ENCODE peak calls at places on chromosomes 7 and 10, in seven cellular contexts. G is IMR-90; J is HepG2; A is CD8-positive, alpha-beta T cell; H is A549; Z is pancreas; F is kidney. W is an unnamed sample.

GRCh38 chr7:33743594-33743993 is 161.7 kb upstream of the BMPER start:
- DNase-seq in G (peak; percentile 98), J (no peak), A (no peak), H (no peak), Z (no peak), F (no peak), W (peak; percentile 95)

GRCh38 chr10:130901311-130902165 is 410.0 kb downstream of the TCERG1L start:
- DNase-seq in G (no peak), J (no peak), A (no peak), H (no peak), Z (no peak), F (no peak), W (no peak)

GRCh38 chr7:77464589-77464988 is 48.4 kb upstream of the GSAP start:
- DNase-seq in G (no peak), J (no peak), A (no peak), H (no peak), Z (no peak), F (no peak), W (no peak)

GRCh38 chr10:124353896-124354295 is 64.8 kb downstream of the OAT start:
- DNase-seq in G (no peak), J (no peak), A (no peak), H (no peak), Z (no peak), F (no peak), W (no peak)

GRCh38 chr10:15789793-15790525 is 70.2 kb upstream of the ITGA8 start:
- DNase-seq in G (peak; percentile 95), J (no peak), A (no peak), H (no peak), Z (no peak), F (no peak), W (no peak)

GRCh38 chr10:102648889-102649752 is 4.8 kb downstream of the TRIM8 start:
- DNase-seq in G (no peak), J (no peak), A (no peak), H (no peak), Z (no peak), F (peak; percentile 74), W (no peak)

GRCh38 chr10:98030991-98031431 is 590 bp upstream of the CRTAC1 start:
- DNase-seq in G (no peak), J (no peak), A (no peak), H (no peak), Z (no peak), F (peak; percentile 75), W (no peak)

GRCh38 chr10:112963835-112964234 is 13.8 kb downstream of the TCF7L2 start:
- DNase-seq in G (peak; percentile 40), J (no peak), A (no peak), H (no peak), Z (no peak), F (no peak), W (no peak)

GRCh38 chr10:71486465-71487114 is 89.9 kb downstream of the CDH23 start:
- DNase-seq in G (peak; percentile 2), J (peak; percentile 26), A (no peak), H (no peak), Z (no peak), F (no peak), W (peak; percentile 12)

GRCh38 chr10:29647483-29647882 is 12.7 kb upstream of the SVIL start:
- DNase-seq in G (no peak), J (no peak), A (no peak), H (no peak), Z (no peak), F (no peak), W (no peak)

GRCh38 chr7:15464762-15465144 is 97.1 kb downstream of the AGMO start:
- DNase-seq in G (no peak), J (no peak), A (no peak), H (no peak), Z (no peak), F (no peak), W (no peak)

GRCh38 chr7:143452495-143452894 is 9.2 kb downstream of the TAS2R60 start:
- DNase-seq in G (peak; percentile 51), J (no peak), A (no peak), H (no peak), Z (no peak), F (no peak), W (no peak)

GRCh38 chr7:18455644-18456043 is 39.9 kb upstream of the HDAC9 start:
- DNase-seq in G (no peak), J (no peak), A (no peak), H (no peak), Z (no peak), F (no peak), W (no peak)

GRCh38 chr10:8663131-8663530 is 608.6 kb downstream of the GATA3 start:
- DNase-seq in G (no peak), J (no peak), A (no peak), H (no peak), Z (no peak), F (no peak), W (no peak)

GRCh38 chr10:27635699-27636270 is 109.8 kb downstream of the MKX start:
- DNase-seq in G (no peak), J (no peak), A (no peak), H (no peak), Z (no peak), F (no peak), W (peak; percentile 6)

GRCh38 chr7:22860784-22861482 is 38.3 kb upstream of the TOMM7 start:
- DNase-seq in G (no peak), J (peak; percentile 13), A (no peak), H (peak; percentile 51), Z (no peak), F (no peak), W (peak; percentile 32)

GRCh38 chr10:37992083-37992482 is 15.6 kb upstream of the ZNF25 start:
- DNase-seq in G (no peak), J (no peak), A (no peak), H (no peak), Z (no peak), F (no peak), W (no peak)

GRCh38 chr7:149772821-149773425 is 465 bp downstream of the ZNF467 start:
- DNase-seq in G (no peak), J (no peak), A (no peak), H (no peak), Z (no peak), F (peak; percentile 85), W (no peak)

GRCh38 chr7:143299346-143299745 is 11.2 kb downstream of the CASP2 start:
- DNase-seq in G (peak; percentile 85), J (no peak), A (no peak), H (no peak), Z (no peak), F (no peak), W (no peak)

GRCh38 chr10:68095176-68095575 is 14.1 kb upstream of the MYPN start:
- DNase-seq in G (peak; percentile 78), J (no peak), A (no peak), H (no peak), Z (no peak), F (no peak), W (peak; percentile 74)

GRCh38 chr10:133163889-133164815 is 4.1 kb downstream of the KNDC1 start:
- DNase-seq in G (no peak), J (no peak), A (no peak), H (no peak), Z (peak; percentile 8), F (peak; percentile 82), W (no peak)

GRCh38 chr7:32204361-32205018 is 134.3 kb upstream of the PDE1C start:
- DNase-seq in G (peak; percentile 77), J (peak; percentile 65), A (no peak), H (peak; percentile 79), Z (peak; percentile 28), F (no peak), W (peak; percentile 67)

GRCh38 chr7:98366562-98366938 is 34.3 kb downstream of the BAIAP2L1 start:
- DNase-seq in G (no peak), J (no peak), A (no peak), H (no peak), Z (no peak), F (no peak), W (no peak)

GRCh38 chr10:92387289-92387940 is 96.4 kb downstream of the MARCHF5 start:
- DNase-seq in G (peak; percentile 75), J (peak; percentile 65), A (no peak), H (peak; percentile 55), Z (peak; percentile 28), F (no peak), W (peak; percentile 41)

GRCh38 chr7:128783143-128783799 is 7.7 kb upstream of the OPN1SW start:
- DNase-seq in G (peak; percentile 89), J (peak; percentile 61), A (no peak), H (peak; percentile 64), Z (no peak), F (peak; percentile 82), W (peak; percentile 71)

GRCh38 chr10:100554902-100555301 is 19.2 kb downstream of the HIF1AN start:
- DNase-seq in G (peak; percentile 10), J (peak; percentile 23), A (no peak), H (no peak), Z (no peak), F (no peak), W (no peak)

GRCh38 chr7:141537906-141538305 is 13.3 kb upstream of the AGK start:
- DNase-seq in G (no peak), J (no peak), A (no peak), H (no peak), Z (no peak), F (no peak), W (no peak)

GRCh38 chr7:124030964-124031363 is 1.9 kb downstream of the TMEM229A start:
- DNase-seq in G (no peak), J (no peak), A (no peak), H (no peak), Z (no peak), F (no peak), W (no peak)

GRCh38 chr10:17432738-17433137 is 21.7 kb downstream of the ST8SIA6 start:
- DNase-seq in G (peak; percentile 14), J (no peak), A (no peak), H (no peak), Z (no peak), F (no peak), W (peak; percentile 45)

GRCh38 chr10:75228834-75229233 is 6.9 kb downstream of the COMTD1 start:
- DNase-seq in G (no peak), J (no peak), A (no peak), H (no peak), Z (no peak), F (no peak), W (no peak)
- H3K27ac ChIP-seq in G (peak overlapping the region; percentile 53), J (no peak overlapping the region), A (no peak overlapping the region), H (peak overlapping the region; percentile 40), Z (no peak overlapping the region), F (no peak overlapping the region), W (no peak overlapping the region)

GRCh38 chr10:96491303-96491702 is 22.4 kb downstream of the TLL2 start:
- DNase-seq in G (no peak), J (no peak), A (no peak), H (no peak), Z (no peak), F (no peak), W (no peak)
- TF ChIP-seq CTCF in G (peak; percentile 9), J (peak; percentile 65), A (no peak), H (peak; percentile 23), Z (no peak), F (peak; percentile 14), W (peak; percentile 76)

DNA sequence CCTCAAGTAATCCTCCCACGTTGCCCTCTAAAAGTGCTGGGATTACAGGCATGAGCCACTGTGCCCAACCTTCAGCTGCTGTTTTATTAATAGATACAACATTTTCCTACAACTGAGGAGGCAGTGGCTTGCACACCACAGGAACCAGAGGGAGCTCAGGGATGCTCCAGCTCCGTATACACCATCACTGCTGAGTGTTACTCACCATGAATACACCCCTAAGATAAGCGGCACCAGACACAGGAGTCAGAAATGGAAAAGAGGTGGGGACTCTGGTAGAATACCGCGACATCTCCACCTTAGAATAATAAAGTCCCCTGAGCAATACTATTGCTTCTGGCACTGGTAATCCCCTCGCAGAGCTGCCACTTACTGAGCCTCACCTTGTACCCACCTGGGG is 68.7 kb upstream of the PDLIM1 start:
- DNase-seq in G (no peak), J (no peak), A (no peak), H (no peak), Z (no peak), F (no peak), W (no peak)
- H3K4me1 ChIP-seq in G (peaks cover 5% of the 10 kb centered on the region), J (peaks cover 44% of the 10 kb centered on the region), A (no peaks in the 10 kb centered on the region), H (peaks cover 14% of the 10 kb centered on the region), Z (no peaks in the 10 kb centered on the region), F (no peaks in the 10 kb centered on the region), W (peaks cover 14% of the 10 kb centered on the region)

GRCh38 chr10:111104811-111105210 is 28.0 kb downstream of the ADRA2A start:
- DNase-seq in G (no peak), J (no peak), A (no peak), H (no peak), Z (no peak), F (no peak), W (no peak)
- H3K27ac ChIP-seq in G (no peak overlapping the region), J (no peak overlapping the region), A (no peak overlapping the region), H (no peak overlapping the region), Z (peak overlapping the region; percentile 39), F (no peak overlapping the region), W (no peak overlapping the region)

W was measured in foreskin keratinocyte.